ENCODE peak calls at places on chromosomes 3 and 15, in eight cellular contexts. One of them, this sample, is unnamed. For H4K20me1, the result is how much of the 10 kb centered on the place peaks cover.

GRCh38 chr15:78076231-78077052 is 1.1 kb downstream of the TBC1D2B start:
- DNase-seq in GM23338: peak
- DNase-seq in GM23248: peak
- DNase-seq in HCT116: no peak
- DNase-seq in hepatocyte: no peak
- DNase-seq in neural progenitor cell: peak
- DNase-seq in PC-3: no peak
- DNase-seq in OCI-LY7: no peak
- DNase-seq in this sample: no peak

GRCh38 chr3:159882784-159883779 is 105.6 kb upstream of the IL12A start:
- DNase-seq in GM23338: no peak
- DNase-seq in GM23248: peak
- DNase-seq in HCT116: no peak
- DNase-seq in hepatocyte: no peak
- DNase-seq in neural progenitor cell: peak
- DNase-seq in PC-3: peak
- DNase-seq in OCI-LY7: no peak
- DNase-seq in this sample: no peak

GRCh38 chr15:34297059-34297458 is 40.5 kb downstream of the SLC12A6 start:
- DNase-seq in GM23338: no peak
- DNase-seq in GM23248: peak
- DNase-seq in HCT116: no peak
- DNase-seq in hepatocyte: no peak
- DNase-seq in neural progenitor cell: no peak
- DNase-seq in PC-3: peak
- DNase-seq in OCI-LY7: no peak
- DNase-seq in this sample: no peak

GRCh38 chr3:4512895-4513616 is 19.9 kb downstream of the ITPR1 start:
- DNase-seq in GM23338: peak
- DNase-seq in GM23248: no peak
- DNase-seq in HCT116: no peak
- DNase-seq in hepatocyte: no peak
- DNase-seq in neural progenitor cell: no peak
- DNase-seq in PC-3: no peak
- DNase-seq in OCI-LY7: no peak
- DNase-seq in this sample: no peak

GRCh38 chr3:194870394-194871110 is 184.9 kb downstream of the FAM43A start:
- DNase-seq in GM23338: no peak
- DNase-seq in GM23248: peak
- DNase-seq in HCT116: peak
- DNase-seq in hepatocyte: peak
- DNase-seq in neural progenitor cell: no peak
- DNase-seq in PC-3: peak
- DNase-seq in OCI-LY7: no peak
- DNase-seq in this sample: no peak

GRCh38 chr3:175378348-175378747 is 519.2 kb downstream of the NAALADL2 start:
- DNase-seq in GM23338: no peak
- DNase-seq in GM23248: no peak
- DNase-seq in HCT116: no peak
- DNase-seq in hepatocyte: no peak
- DNase-seq in neural progenitor cell: no peak
- DNase-seq in PC-3: no peak
- DNase-seq in OCI-LY7: no peak
- DNase-seq in this sample: peak

GRCh38 chr3:55879901-55880331 is 392.8 kb upstream of the WNT5A start:
- DNase-seq in GM23338: no peak
- DNase-seq in GM23248: no peak
- DNase-seq in HCT116: no peak
- DNase-seq in hepatocyte: no peak
- DNase-seq in neural progenitor cell: no peak
- DNase-seq in PC-3: peak
- DNase-seq in OCI-LY7: no peak
- DNase-seq in this sample: no peak

GRCh38 chr3:13261908-13262307 is 158.2 kb downstream of the NUP210 start:
- DNase-seq in GM23338: no peak
- DNase-seq in GM23248: no peak
- DNase-seq in HCT116: no peak
- DNase-seq in hepatocyte: no peak
- DNase-seq in neural progenitor cell: no peak
- DNase-seq in PC-3: no peak
- DNase-seq in OCI-LY7: no peak
- DNase-seq in this sample: no peak

GRCh38 chr15:80157215-80157614 is 4.4 kb downstream of the FAH start:
- DNase-seq in GM23338: no peak
- DNase-seq in GM23248: no peak
- DNase-seq in HCT116: no peak
- DNase-seq in hepatocyte: no peak
- DNase-seq in neural progenitor cell: peak
- DNase-seq in PC-3: no peak
- DNase-seq in OCI-LY7: peak
- DNase-seq in this sample: no peak

GRCh38 chr3:123379041-123379830 is 69.7 kb downstream of the ADCY5 start:
- DNase-seq in GM23338: no peak
- DNase-seq in GM23248: no peak
- DNase-seq in HCT116: no peak
- DNase-seq in hepatocyte: no peak
- DNase-seq in neural progenitor cell: no peak
- DNase-seq in PC-3: no peak
- DNase-seq in OCI-LY7: no peak
- DNase-seq in this sample: no peak

GRCh38 chr15:89409184-89409992 is 74.8 kb upstream of the POLG start:
- DNase-seq in GM23338: no peak
- DNase-seq in GM23248: no peak
- DNase-seq in HCT116: no peak
- DNase-seq in hepatocyte: no peak
- DNase-seq in neural progenitor cell: peak
- DNase-seq in PC-3: no peak
- DNase-seq in OCI-LY7: no peak
- DNase-seq in this sample: no peak

GRCh38 chr3:126758019-126758418 is 54.0 kb downstream of the CHCHD6 start:
- DNase-seq in GM23338: no peak
- DNase-seq in GM23248: no peak
- DNase-seq in HCT116: no peak
- DNase-seq in hepatocyte: no peak
- DNase-seq in neural progenitor cell: no peak
- DNase-seq in PC-3: no peak
- DNase-seq in OCI-LY7: no peak
- DNase-seq in this sample: no peak

GRCh38 chr3:17430574-17430973 is 311.9 kb downstream of the TBC1D5 start:
- DNase-seq in GM23338: no peak
- DNase-seq in GM23248: no peak
- DNase-seq in HCT116: no peak
- DNase-seq in hepatocyte: no peak
- DNase-seq in neural progenitor cell: no peak
- DNase-seq in PC-3: no peak
- DNase-seq in OCI-LY7: no peak
- DNase-seq in this sample: no peak

GRCh38 chr3:134642445-134643149 is 8.2 kb downstream of the KY start:
- DNase-seq in GM23338: no peak
- DNase-seq in GM23248: no peak
- DNase-seq in HCT116: no peak
- DNase-seq in hepatocyte: no peak
- DNase-seq in neural progenitor cell: no peak
- DNase-seq in PC-3: no peak
- DNase-seq in OCI-LY7: no peak
- DNase-seq in this sample: no peak

GRCh38 chr3:38002291-38002876 is 11.8 kb downstream of the VILL start:
- DNase-seq in GM23338: no peak
- DNase-seq in GM23248: no peak
- DNase-seq in HCT116: no peak
- DNase-seq in hepatocyte: no peak
- DNase-seq in neural progenitor cell: no peak
- DNase-seq in PC-3: no peak
- DNase-seq in OCI-LY7: no peak
- DNase-seq in this sample: no peak

GRCh38 chr3:106229495-106230278 is 360.9 kb upstream of the CBLB start:
- DNase-seq in GM23338: no peak
- DNase-seq in GM23248: no peak
- DNase-seq in HCT116: no peak
- DNase-seq in hepatocyte: no peak
- DNase-seq in neural progenitor cell: no peak
- DNase-seq in PC-3: no peak
- DNase-seq in OCI-LY7: no peak
- DNase-seq in this sample: no peak

GRCh38 chr15:99090011-99090699 is 14.7 kb upstream of the SYNM start:
- DNase-seq in GM23338: no peak
- DNase-seq in GM23248: no peak
- DNase-seq in HCT116: no peak
- DNase-seq in hepatocyte: no peak
- DNase-seq in neural progenitor cell: no peak
- DNase-seq in PC-3: no peak
- DNase-seq in OCI-LY7: peak
- DNase-seq in this sample: peak

GRCh38 chr15:28129261-28129848 is 30.2 kb upstream of the OCA2 start:
- DNase-seq in GM23338: no peak
- DNase-seq in GM23248: no peak
- DNase-seq in HCT116: no peak
- DNase-seq in hepatocyte: no peak
- DNase-seq in neural progenitor cell: no peak
- DNase-seq in PC-3: no peak
- DNase-seq in OCI-LY7: no peak
- DNase-seq in this sample: no peak

GRCh38 chr3:32438596-32439344 is 47.1 kb downstream of the CMTM7 start:
- DNase-seq in GM23338: no peak
- DNase-seq in GM23248: no peak
- DNase-seq in HCT116: no peak
- DNase-seq in hepatocyte: no peak
- DNase-seq in neural progenitor cell: no peak
- DNase-seq in PC-3: no peak
- DNase-seq in OCI-LY7: peak
- DNase-seq in this sample: peak

GRCh38 chr3:119664850-119665379 is 4.5 kb upstream of the POPDC2 start:
- DNase-seq in GM23338: no peak
- DNase-seq in GM23248: no peak
- DNase-seq in HCT116: no peak
- DNase-seq in hepatocyte: peak
- DNase-seq in neural progenitor cell: no peak
- DNase-seq in PC-3: peak
- DNase-seq in OCI-LY7: no peak
- DNase-seq in this sample: no peak

GRCh38 chr3:171971919-171972526 is 67.4 kb upstream of the FNDC3B start:
- DNase-seq in GM23338: no peak
- DNase-seq in GM23248: peak
- DNase-seq in HCT116: no peak
- DNase-seq in hepatocyte: no peak
- DNase-seq in neural progenitor cell: no peak
- DNase-seq in PC-3: peak
- DNase-seq in OCI-LY7: no peak
- DNase-seq in this sample: no peak

DNA sequence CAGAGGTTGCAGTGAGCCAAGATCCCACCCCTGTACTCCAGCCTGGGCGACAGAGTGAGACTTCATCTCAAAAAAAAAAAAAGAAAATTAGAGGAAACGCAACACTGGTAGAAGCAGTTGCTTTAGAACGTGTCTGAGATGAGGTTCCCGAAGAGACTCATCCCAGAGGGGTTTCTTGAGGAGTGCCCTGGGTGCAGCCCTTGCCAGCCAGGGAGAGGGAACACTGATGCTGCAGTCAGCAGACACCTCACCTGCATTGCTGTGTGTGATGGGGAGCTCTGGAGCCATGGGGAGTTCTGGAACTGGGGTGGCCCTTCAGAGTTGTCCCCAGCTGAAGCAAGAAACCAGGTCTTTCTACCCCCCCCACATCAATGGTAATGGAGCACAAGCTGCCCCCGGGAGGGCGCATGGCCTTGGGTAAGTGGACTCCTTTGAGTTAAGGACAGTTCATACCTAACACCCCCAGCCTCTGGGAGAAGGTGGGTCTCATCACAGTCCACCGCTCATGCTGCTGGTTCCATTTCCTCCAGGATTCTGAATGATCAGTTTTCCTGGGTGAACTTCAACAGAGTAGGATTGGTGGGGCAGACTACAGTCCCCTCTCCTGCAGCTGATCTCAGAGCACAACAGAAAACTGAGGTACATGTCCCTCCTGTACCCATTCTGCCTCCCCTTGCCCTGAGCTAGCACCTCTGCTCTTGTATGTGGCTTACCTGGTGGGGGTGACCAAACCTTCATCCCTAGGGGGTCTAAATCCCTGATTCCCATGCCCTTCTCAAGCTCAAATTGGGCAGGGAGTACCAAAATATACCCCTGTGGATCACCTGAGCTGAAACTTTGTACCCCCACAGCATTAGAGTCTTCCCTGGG is 18.7 kb upstream of the LRRC2 start:
- DNase-seq in GM23338: no peak
- DNase-seq in GM23248: no peak
- DNase-seq in HCT116: no peak
- DNase-seq in hepatocyte: no peak
- DNase-seq in neural progenitor cell: no peak
- DNase-seq in PC-3: no peak
- DNase-seq in OCI-LY7: no peak
- DNase-seq in this sample: no peak
- H2AFZ ChIP-seq in GM23338: no peak
- H2AFZ ChIP-seq in GM23248: no peak
- H2AFZ ChIP-seq in HCT116: no peak
- H2AFZ ChIP-seq in hepatocyte: no peak
- H2AFZ ChIP-seq in neural progenitor cell: no peak
- H2AFZ ChIP-seq in PC-3: no peak
- H2AFZ ChIP-seq in OCI-LY7: no peak
- H2AFZ ChIP-seq in this sample: no peak

GRCh38 chr15:70768247-70768883 is 5.0 kb upstream of the UACA start:
- DNase-seq in GM23338: no peak
- DNase-seq in GM23248: no peak
- DNase-seq in HCT116: no peak
- DNase-seq in hepatocyte: peak
- DNase-seq in neural progenitor cell: no peak
- DNase-seq in PC-3: no peak
- DNase-seq in OCI-LY7: no peak
- DNase-seq in this sample: no peak
- H4K20me1 ChIP-seq in GM23338: under half
- H4K20me1 ChIP-seq in GM23248: under half
- H4K20me1 ChIP-seq in HCT116: under half
- H4K20me1 ChIP-seq in hepatocyte: under half
- H4K20me1 ChIP-seq in neural progenitor cell: under half
- H4K20me1 ChIP-seq in PC-3: under half
- H4K20me1 ChIP-seq in OCI-LY7: under half
- H4K20me1 ChIP-seq in this sample: under half

DNA sequence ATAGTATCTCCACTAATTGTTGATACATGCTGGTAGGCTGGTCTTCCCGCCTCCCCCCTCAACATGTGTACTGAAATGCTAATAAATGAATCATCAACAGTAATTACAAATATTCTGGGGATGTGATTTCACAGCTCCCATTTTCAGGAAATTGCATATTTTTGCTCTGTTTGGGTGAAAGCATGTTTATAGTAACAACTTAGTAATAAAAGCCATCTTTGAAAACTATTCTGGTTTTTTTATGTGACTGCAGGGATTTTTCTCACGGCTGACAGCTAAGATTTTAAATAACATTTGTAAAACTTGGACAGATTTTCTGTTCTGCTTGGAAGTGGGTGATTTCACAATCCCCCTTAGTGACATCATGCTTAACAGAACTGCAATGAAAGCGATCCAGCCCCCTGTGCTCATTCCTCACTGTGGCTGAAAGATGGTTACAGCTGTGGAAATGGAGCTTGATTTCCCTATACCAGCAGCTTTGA is 25.6 kb upstream of the FAM174B start:
- DNase-seq in GM23338: no peak
- DNase-seq in GM23248: peak
- DNase-seq in HCT116: no peak
- DNase-seq in hepatocyte: peak
- DNase-seq in neural progenitor cell: no peak
- DNase-seq in PC-3: no peak
- DNase-seq in OCI-LY7: no peak
- DNase-seq in this sample: no peak
- TF ChIP-seq EZH2phosphoT487 in GM23338: no peak
- TF ChIP-seq EZH2phosphoT487 in GM23248: no peak
- TF ChIP-seq EZH2phosphoT487 in HCT116: no peak
- TF ChIP-seq EZH2phosphoT487 in hepatocyte: no peak
- TF ChIP-seq EZH2phosphoT487 in neural progenitor cell: no peak
- TF ChIP-seq EZH2phosphoT487 in PC-3: no peak
- TF ChIP-seq EZH2phosphoT487 in OCI-LY7: no peak
- TF ChIP-seq EZH2phosphoT487 in this sample: no peak

GRCh38 chr3:102006812-102007485 is 157.6 kb downstream of the NFKBIZ start:
- DNase-seq in GM23338: no peak
- DNase-seq in GM23248: peak
- DNase-seq in HCT116: no peak
- DNase-seq in hepatocyte: peak
- DNase-seq in neural progenitor cell: no peak
- DNase-seq in PC-3: peak
- DNase-seq in OCI-LY7: no peak
- DNase-seq in this sample: no peak
- H2AFZ ChIP-seq in GM23338: no peak
- H2AFZ ChIP-seq in GM23248: peak
- H2AFZ ChIP-seq in HCT116: no peak
- H2AFZ ChIP-seq in hepatocyte: no peak
- H2AFZ ChIP-seq in neural progenitor cell: no peak
- H2AFZ ChIP-seq in PC-3: peak
- H2AFZ ChIP-seq in OCI-LY7: no peak
- H2AFZ ChIP-seq in this sample: no peak